ENCODE peak calls at places on chromosomes 11 and 22, in five cellular contexts. K is OCI-M1, Q is erythroblast, Z is hypothalamus, S is GM13977. Y is an unnamed sample.

GRCh38 chr11:60700689-60701508 is 1.5 kb downstream of the MS4A8 start:
- DNase-seq in K (peak), Q (no peak), Z (no peak), S (peak), Y (peak)

GRCh38 chr11:110859240-110859835 is 147.1 kb upstream of the ARHGAP20 start:
- DNase-seq in K (no peak), Q (no peak), Z (no peak), S (no peak), Y (no peak)

GRCh38 chr22:21044931-21045584 is 688 bp upstream of the LRRC74B start:
- DNase-seq in K (peak), Q (no peak), Z (peak), S (no peak), Y (no peak)

GRCh38 chr11:8262552-8263108 is 1.0 kb downstream of the LMO1 start:
- DNase-seq in K (no peak), Q (no peak), Z (peak), S (peak), Y (peak)

GRCh38 chr11:2758751-2759150 is 59.0 kb upstream of the KCNQ1OT1 start:
- DNase-seq in K (no peak), Q (no peak), Z (no peak), S (no peak), Y (no peak)

GRCh38 chr11:125724125-125724524 is 22.0 kb upstream of the PATE1 start:
- DNase-seq in K (peak), Q (no peak), Z (no peak), S (no peak), Y (no peak)

GRCh38 chr11:128725630-128726461 is 32.0 kb downstream of the FLI1 start:
- DNase-seq in K (no peak), Q (no peak), Z (no peak), S (no peak), Y (no peak)

GRCh38 chr11:603154-603553 is 12.6 kb downstream of the IRF7 start:
- DNase-seq in K (no peak), Q (no peak), Z (no peak), S (no peak), Y (no peak)

GRCh38 chr22:19756288-19757128 is 4.1 kb upstream of the TBX1 start:
- DNase-seq in K (no peak), Q (peak), Z (no peak), S (peak), Y (peak)

GRCh38 chr11:440065-441042 is 1.5 kb downstream of the ANO9 start:
- DNase-seq in K (peak), Q (peak), Z (no peak), S (no peak), Y (no peak)

GRCh38 chr22:27331526-27332281 is 469.9 kb downstream of the MN1 start:
- DNase-seq in K (no peak), Q (no peak), Z (peak), S (no peak), Y (peak)

GRCh38 chr11:134666273-134667174 is 254.5 kb upstream of the B3GAT1 start:
- DNase-seq in K (no peak), Q (no peak), Z (no peak), S (no peak), Y (no peak)

GRCh38 chr22:30457964-30458363 is 13.9 kb downstream of the SEC14L3 start:
- DNase-seq in K (no peak), Q (no peak), Z (peak), S (no peak), Y (no peak)

GRCh38 chr22:48004936-48005335 is 1242.5 kb downstream of the TBC1D22A start:
- DNase-seq in K (no peak), Q (no peak), Z (no peak), S (no peak), Y (no peak)

GRCh38 chr22:37137903-37138665 is 11.6 kb downstream of the IL2RB start:
- DNase-seq in K (no peak), Q (no peak), Z (no peak), S (no peak), Y (no peak)

GRCh38 chr22:39463931-39464390 is 7.1 kb downstream of the MGAT3 start:
- DNase-seq in K (no peak), Q (no peak), Z (peak), S (no peak), Y (no peak)

GRCh38 chr11:82315093-82315492 is 418.6 kb downstream of the FAM181B start:
- DNase-seq in K (peak), Q (no peak), Z (no peak), S (peak), Y (peak)

GRCh38 chr11:73198677-73199076 is 19.4 kb upstream of the P2RY2 start:
- DNase-seq in K (peak), Q (peak), Z (no peak), S (no peak), Y (no peak)

GRCh38 chr11:304915-305833 is 2.4 kb upstream of the IFITM2 start:
- DNase-seq in K (peak), Q (peak), Z (no peak), S (peak), Y (peak)

GRCh38 chr11:62142921-62143320 is 19.1 kb downstream of the INCENP start:
- DNase-seq in K (no peak), Q (no peak), Z (no peak), S (no peak), Y (no peak)

GRCh38 chr11:70423523-70424505 is 25.5 kb downstream of the CTTN start:
- DNase-seq in K (peak), Q (peak), Z (no peak), S (peak), Y (no peak)

GRCh38 chr11:72521672-72522071 is 87.3 kb upstream of the CLPB start:
- DNase-seq in K (no peak), Q (no peak), Z (no peak), S (no peak), Y (no peak)

GRCh38 chr11:23336961-23337360 is 476.7 kb upstream of the CCDC179 start:
- DNase-seq in K (peak), Q (no peak), Z (no peak), S (no peak), Y (no peak)

GRCh38 chr22:19122752-19123492 is 710 bp upstream of the DGCR2 start:
- DNase-seq in K (peak), Q (no peak), Z (no peak), S (peak), Y (peak)

GRCh38 chr22:36585841-36586240 is 56.9 kb upstream of the EIF3D start:
- DNase-seq in K (no peak), Q (no peak), Z (no peak), S (no peak), Y (no peak)

GRCh38 chr11:6259638-6260019 is at the start of gene CCKBR:
- DNase-seq in K (no peak), Q (no peak), Z (no peak), S (no peak), Y (peak)

GRCh38 chr11:126645206-126645605 is 289.7 kb downstream of the ST3GAL4 start:
- DNase-seq in K (no peak), Q (no peak), Z (no peak), S (no peak), Y (no peak)

GRCh38 chr11:73981051-73981805 is 1.4 kb downstream of the UCP2 start:
- DNase-seq in K (peak), Q (peak), Z (no peak), S (no peak), Y (no peak)

GRCh38 chr22:22784249-22785039 is 103.2 kb upstream of the IGLL5 start:
- DNase-seq in K (no peak), Q (no peak), Z (no peak), S (no peak), Y (no peak)

GRCh38 chr22:46044718-46045458 is 67.9 kb upstream of the WNT7B start:
- DNase-seq in K (no peak), Q (no peak), Z (peak), S (no peak), Y (no peak)

GRCh38 chr11:64885367-64886286 is 7.2 kb upstream of the EHD1 start:
- DNase-seq in K (peak), Q (peak), Z (no peak), S (no peak), Y (no peak)

GRCh38 chr11:10504490-10504889 is 36.5 kb downstream of the RNF141 start:
- DNase-seq in K (no peak), Q (no peak), Z (no peak), S (no peak), Y (no peak)

GRCh38 chr11:14248577-14248976 is 110.4 kb downstream of the RRAS2 start:
- DNase-seq in K (no peak), Q (no peak), Z (peak), S (no peak), Y (no peak)

Y was measured in HEK293T.